ENCODE peak calls at places on chromosomes 11 and 22, in four cellular contexts. W is AG09319; A is activated CD4-positive, CD25-positive, alpha-beta regulatory T cell treated with anti-CD3 and anti-CD28 coated beads, Interleukin-2, amount 50 U/mL, for 72 hours; Y is HFF-Myc. O is an unnamed sample.

GRCh38 chr22:23781065-23781464 is 5.7 kb upstream of the SMARCB1 start:
- DNase-seq in A (no peak), Y (no peak), W (no peak), O (no peak)

GRCh38 chr22:27224485-27225364 is 567.3 kb downstream of the MIAT start:
- DNase-seq in W (no peak), A (no peak), Y (no peak), O (no peak)

GRCh38 chr11:86728562-86728961 is 56.1 kb upstream of the ME3 start:
- DNase-seq in W (no peak), Y (no peak), A (no peak), O (no peak)

GRCh38 chr11:2839395-2839941 is 46.1 kb downstream of the CDKN1C start:
- DNase-seq in A (no peak), Y (no peak), W (no peak), O (no peak)

GRCh38 chr11:16166571-16166970 is 189.8 kb downstream of the SOX6 start:
- DNase-seq in W (no peak), A (no peak), Y (no peak), O (no peak)

GRCh38 chr11:67045314-67045713 is 11.3 kb upstream of the RHOD start:
- DNase-seq in Y (no peak), W (no peak), A (no peak), O (no peak)

GRCh38 chr11:116312560-116313340 is 460.0 kb downstream of the BUD13 start:
- DNase-seq in Y (peak), W (no peak), A (no peak), O (no peak)

GRCh38 chr11:131666617-131667016 is 296.2 kb downstream of the NTM start:
- DNase-seq in Y (no peak), W (no peak), A (no peak), O (no peak)

GRCh38 chr22:32684822-32685187 is 116.7 kb upstream of the TIMP3 start:
- DNase-seq in W (no peak), A (no peak), Y (no peak), O (no peak)

GRCh38 chr22:49404576-49405199 is 423.0 kb downstream of the BRD1 start:
- DNase-seq in Y (no peak), W (no peak), A (no peak), O (no peak)